ENCODE peak calls at places on chromosomes 3 and 15, in five cellular contexts. Z is stimulated activated CD4-positive, alpha-beta T cell treated with anti-CD3 and anti-CD28 coated beads, Interleukin-12 subunit alpha, Interleukin-12 subunit beta, amount 100 ng/mL, for 48 hours; Y is HS-5; C is Right ventricle myocardium superior; W is left ventricle myocardium superior. P is an unnamed sample.

GRCh38 chr3:190644035-190644434 is 130.2 kb downstream of the IL1RAP start:
- DNase-seq in Z (no peak), W (no peak), Y (no peak), C (no peak), P (no peak)

GRCh38 chr15:65979316-65979715 is 110.0 kb downstream of the RAB11A start:
- DNase-seq in C (no peak), Z (no peak), Y (no peak), W (no peak), P (peak; percentile 50)

GRCh38 chr3:16770021-16770420 is 114.7 kb upstream of the PLCL2 start:
- DNase-seq in Y (no peak), C (no peak), W (no peak), Z (no peak), P (peak; percentile 28)

GRCh38 chr3:16174389-16174788 is at the start of gene GALNT15:
- DNase-seq in Z (no peak), Y (no peak), C (peak; percentile 93), W (peak; percentile 91), P (peak; percentile 47)

GRCh38 chr15:25772500-25772899 is 90.6 kb downstream of the ATP10A start:
- DNase-seq in C (peak; percentile 6), W (no peak), Z (no peak), Y (no peak), P (no peak)

GRCh38 chr15:60421544-60421943 is 23.8 kb upstream of the ANXA2 start:
- DNase-seq in C (no peak), Z (no peak), Y (peak; percentile 81), W (no peak), P (no peak)

GRCh38 chr3:4633078-4634004 is 140.2 kb downstream of the ITPR1 start:
- DNase-seq in W (no peak), Y (peak; percentile 34), Z (no peak), C (no peak), P (peak; percentile 42)

GRCh38 chr3:67655364-67656121 is 1.1 kb upstream of the SUCLG2 start:
- DNase-seq in W (no peak), Z (peak; percentile 59), Y (no peak), C (peak; percentile 50), P (no peak)

GRCh38 chr3:187979543-187979942 is 174.4 kb upstream of the LPP start:
- DNase-seq in Z (no peak), C (no peak), W (no peak), Y (no peak), P (no peak)

GRCh38 chr3:56919137-56919796 is 117.5 kb upstream of the ARHGEF3 start:
- DNase-seq in Z (no peak), C (no peak), W (no peak), Y (no peak), P (no peak)

GRCh38 chr3:134445631-134446030 is 40.2 kb downstream of the ANAPC13 start:
- DNase-seq in C (no peak), Y (no peak), Z (no peak), W (no peak), P (no peak)

GRCh38 chr3:111159391-111159790 is 87.8 kb downstream of the NECTIN3 start:
- DNase-seq in C (no peak), Y (no peak), W (no peak), Z (no peak), P (no peak)

GRCh38 chr15:73991260-73991659 is 835 bp downstream of the STOML1 start:
- DNase-seq in C (peak; percentile 91), Y (no peak), Z (no peak), W (peak; percentile 90), P (no peak)

GRCh38 chr15:38536201-38536676 is 28.4 kb downstream of the RASGRP1 start:
- DNase-seq in W (peak; percentile 68), Y (peak; percentile 97), Z (no peak), C (peak; percentile 68), P (peak; percentile 45)

GRCh38 chr3:114623420-114624046 is 329.7 kb downstream of the TIGIT start:
- DNase-seq in W (no peak), Z (no peak), Y (no peak), C (no peak), P (no peak)

GRCh38 chr15:83561661-83562060 is 92.3 kb upstream of the ADAMTSL3 start:
- DNase-seq in C (no peak), W (no peak), Z (no peak), Y (no peak), P (no peak)

GRCh38 chr15:100705065-100705464 is 102.7 kb downstream of the ASB7 start:
- DNase-seq in Z (no peak), W (no peak), Y (no peak), C (no peak), P (no peak)

GRCh38 chr3:9403463-9403862 is 6.0 kb downstream of the SETD5 start:
- DNase-seq in W (no peak), Y (no peak), Z (no peak), C (no peak), P (no peak)

GRCh38 chr15:63348392-63348791 is 33.3 kb downstream of the CA12 start:
- DNase-seq in C (peak; percentile 85), Y (no peak), W (peak; percentile 81), Z (no peak), P (no peak)

GRCh38 chr15:39358441-39359041 is 222.3 kb upstream of the THBS1 start:
- DNase-seq in C (no peak), Z (no peak), Y (no peak), W (peak; percentile 37), P (no peak)

GRCh38 chr15:40875996-40876740 is 2.1 kb upstream of the RHOV start:
- DNase-seq in Y (no peak), Z (no peak), C (no peak), W (no peak), P (no peak)

GRCh38 chr3:14324224-14324944 is 78.0 kb upstream of the SLC6A6 start:
- DNase-seq in W (no peak), Z (no peak), C (no peak), Y (no peak), P (no peak)

GRCh38 chr15:60110909-60111308 is 106.8 kb downstream of the FOXB1 start:
- DNase-seq in C (no peak), W (no peak), Y (no peak), Z (no peak), P (no peak)

GRCh38 chr15:75508741-75509532 is 57.4 kb upstream of the SIN3A start:
- DNase-seq in C (no peak), W (no peak), Y (no peak), Z (no peak), P (no peak)

GRCh38 chr3:32401541-32402052 is 9.9 kb downstream of the CMTM7 start:
- DNase-seq in W (peak; percentile 93), C (peak; percentile 93), Y (no peak), Z (peak; percentile 39), P (no peak)

GRCh38 chr15:57495037-57495436 is 96.7 kb upstream of the MYZAP start:
- DNase-seq in Y (no peak), W (no peak), C (no peak), Z (no peak), P (no peak)

GRCh38 chr3:29440321-29441019 is 159.6 kb downstream of the RBMS3 start:
- DNase-seq in Z (no peak), W (no peak), Y (no peak), C (no peak), P (peak; percentile 5)

GRCh38 chr15:90599116-90599515 is 69.4 kb downstream of the CRTC3 start:
- DNase-seq in Z (no peak), W (no peak), Y (no peak), C (no peak), P (no peak)

GRCh38 chr15:77840962-77841361 is 208.2 kb upstream of the LINGO1 start:
- DNase-seq in Y (peak; percentile 83), W (no peak), Z (no peak), C (no peak), P (peak; percentile 92)

GRCh38 chr15:92011611-92012367 is 158.3 kb downstream of the SLCO3A1 start:
- DNase-seq in Y (no peak), Z (peak; percentile 7), C (peak; percentile 56), W (peak; percentile 55), P (no peak)

GRCh38 chr3:17946619-17947018 is 204.2 kb upstream of the TBC1D5 start:
- DNase-seq in C (no peak), Y (no peak), W (no peak), Z (no peak), P (no peak)

GRCh38 chr3:129173725-129174124 is 10.0 kb downstream of the CNBP start:
- DNase-seq in W (no peak), C (no peak), Y (no peak), Z (no peak), P (no peak)